ENCODE peak calls at places on chromosome 13, in eight cellular contexts. A is caudate nucleus; I is AML-193; Q is fibroblast of mammary gland; Y is H1; P is iris pigment epithelial cell; G is stromal cell of bone marrow; F is activated naive CD8-positive, alpha-beta T cell treated with anti-CD3 and anti-CD28 coated beads, Interleukin-2, amount 50 U/mL, for 24 hours. Z is an unnamed sample.

GRCh38 chr13:57633950-57634828 is 2.6 kb downstream of the PCDH17 start:
- DNase-seq in G (no peak), I (no peak), Q (no peak), Y (no peak), A (no peak), F (peak), P (no peak), Z (no peak)

GRCh38 chr13:34294483-34295129 is 476.7 kb downstream of the RFC3 start:
- DNase-seq in A (no peak), G (peak), I (no peak), P (peak), Y (no peak), F (no peak), Q (no peak), Z (no peak)

GRCh38 chr13:102704238-102704750 is 9.4 kb upstream of the METTL21C start:
- DNase-seq in Q (no peak), Y (no peak), P (no peak), I (no peak), F (no peak), G (no peak), A (no peak), Z (no peak)

GRCh38 chr13:39269411-39269810 is 231.2 kb downstream of the NHLRC3 start:
- DNase-seq in Y (no peak), F (no peak), A (no peak), I (no peak), G (no peak), P (peak), Q (peak), Z (peak)

GRCh38 chr13:113449693-113450347 is 3.5 kb downstream of the ADPRHL1 start:
- DNase-seq in Y (no peak), Q (no peak), G (no peak), P (no peak), A (no peak), I (no peak), F (no peak), Z (peak)

GRCh38 chr13:105050696-105051095 is 1484.8 kb downstream of the EFNB2 start:
- DNase-seq in Y (no peak), Q (no peak), F (no peak), G (no peak), I (no peak), A (no peak), P (peak), Z (peak)

GRCh38 chr13:34942732-34943674 is 933 bp downstream of the NBEA start:
- DNase-seq in A (no peak), Y (no peak), F (peak), Q (no peak), P (no peak), G (no peak), I (no peak), Z (no peak)

GRCh38 chr13:30798776-30799625 is 63.7 kb downstream of the ALOX5AP start:
- DNase-seq in P (peak), Y (no peak), I (no peak), G (no peak), A (no peak), F (no peak), Q (no peak), Z (no peak)

GRCh38 chr13:99980201-99981114 is 1.1 kb upstream of the ZIC2 start:
- DNase-seq in Y (no peak), G (peak), A (no peak), P (peak), F (peak), Q (peak), I (no peak), Z (no peak)

GRCh38 chr13:20258208-20258962 is 26.3 kb upstream of the GJB6 start:
- DNase-seq in Q (peak), I (no peak), Y (no peak), A (no peak), G (peak), F (no peak), P (no peak), Z (no peak)

GRCh38 chr13:110329798-110330461 is 22.8 kb downstream of the COL4A2 start:
- DNase-seq in P (peak), Q (peak), Y (no peak), F (no peak), I (no peak), A (no peak), G (no peak), Z (no peak)

GRCh38 chr13:97515643-97516042 is 81.7 kb downstream of the RAP2A start:
- DNase-seq in I (no peak), Y (no peak), A (no peak), F (no peak), G (no peak), P (no peak), Q (no peak), Z (no peak)

GRCh38 chr13:20826810-20827560 is 53.2 kb upstream of the EEF1AKMT1 start:
- DNase-seq in F (no peak), I (no peak), Y (no peak), G (no peak), Q (no peak), A (no peak), P (peak), Z (no peak)

GRCh38 chr13:40064723-40065122 is 409.3 kb downstream of the COG6 start:
- DNase-seq in I (no peak), F (no peak), Q (peak), Y (no peak), A (no peak), G (peak), P (peak), Z (peak)

GRCh38 chr13:59665736-59666135 is 498.0 kb downstream of the DIAPH3 start:
- DNase-seq in F (no peak), P (peak), I (no peak), Y (no peak), Q (no peak), A (no peak), G (no peak), Z (no peak)

GRCh38 chr13:28339419-28339818 is 155.5 kb downstream of the FLT1 start:
- DNase-seq in Q (peak), Y (no peak), A (no peak), F (no peak), G (no peak), P (peak), I (no peak), Z (no peak)

GRCh38 chr13:106143930-106144709 is 391.3 kb downstream of the EFNB2 start:
- DNase-seq in Y (no peak), F (no peak), Q (no peak), A (no peak), G (no peak), P (no peak), I (no peak), Z (no peak)

GRCh38 chr13:25489238-25489637 is 117.5 kb downstream of the ATP8A2 start:
- DNase-seq in A (peak), Y (no peak), I (no peak), P (no peak), F (no peak), Q (no peak), G (no peak), Z (no peak)

GRCh38 chr13:39600766-39601165 is 2.2 kb downstream of the LHFPL6 start:
- DNase-seq in I (no peak), P (no peak), Y (no peak), G (no peak), A (no peak), Q (peak), F (no peak), Z (no peak)

GRCh38 chr13:90448466-90449037 is 898.9 kb upstream of the MIR17HG start:
- DNase-seq in P (peak), G (no peak), Y (no peak), I (no peak), A (no peak), F (no peak), Q (no peak), Z (peak)

GRCh38 chr13:23488442-23488841 is 54.9 kb upstream of the SACS start:
- DNase-seq in Q (no peak), P (peak), G (no peak), F (no peak), Y (no peak), A (no peak), I (no peak), Z (no peak)

GRCh38 chr13:66503890-66504289 is 726.2 kb downstream of the PCDH9 start:
- DNase-seq in F (no peak), G (no peak), I (no peak), P (peak), Q (no peak), A (no peak), Y (no peak), Z (no peak)

GRCh38 chr13:69044629-69045028 is 1063.0 kb upstream of the ATXN8OS start:
- DNase-seq in Q (no peak), G (no peak), F (no peak), A (no peak), Y (no peak), P (no peak), I (no peak), Z (no peak)

GRCh38 chr13:28161370-28161769 is 23.0 kb downstream of the PAN3 start:
- DNase-seq in A (no peak), P (peak), F (no peak), G (no peak), Y (no peak), Q (peak), I (no peak), Z (no peak)

GRCh38 chr13:46086421-46086922 is 18.4 kb downstream of the CPB2 start:
- DNase-seq in I (no peak), Q (no peak), P (no peak), G (no peak), A (no peak), F (no peak), Y (no peak), Z (no peak)